ENCODE peak calls at places on chromosomes 12 and 14, in five cellular contexts. S, A, F, H and N are unnamed samples.

GRCh38 chr12:57519758-57520007 is 631 bp downstream of the DDIT3 start:
- DNase-seq in F (no peak), S (no peak), A (no peak), H (no peak), N (no peak)

GRCh38 chr12:5076761-5077160 is 33.1 kb downstream of the KCNA5 start:
- DNase-seq in F (no peak), S (no peak), H (no peak), A (no peak), N (no peak)

GRCh38 chr12:106113042-106113441 is 25.7 kb downstream of the NUAK1 start:
- DNase-seq in F (no peak), S (no peak), A (no peak), H (no peak), N (no peak)

GRCh38 chr14:59632381-59632780 is 55.8 kb upstream of the CCDC175 start:
- DNase-seq in A (peak; percentile 60), H (no peak), S (peak; percentile 8), F (peak; percentile 43), N (no peak)

GRCh38 chr14:62592877-62593276 is 452.4 kb downstream of the KCNH5 start:
- DNase-seq in A (no peak), H (no peak), F (no peak), S (no peak), N (no peak)

GRCh38 chr12:92010368-92010767 is 135.3 kb downstream of the BTG1 start:
- DNase-seq in H (no peak), F (no peak), S (no peak), A (no peak), N (no peak)

GRCh38 chr14:73945159-73945670 is 4.7 kb downstream of the FAM161B start:
- DNase-seq in S (no peak), F (peak; percentile 66), A (no peak), H (no peak), N (no peak)

GRCh38 chr12:64691793-64692583 is 67.2 kb downstream of the GNS start:
- DNase-seq in F (no peak), H (no peak), S (no peak), A (no peak), N (no peak)

GRCh38 chr12:56634242-56634836 is 4.2 kb upstream of the BAZ2A start:
- DNase-seq in F (peak; percentile 79), A (peak; percentile 31), S (peak; percentile 67), H (no peak), N (no peak)

GRCh38 chr12:76946451-76946850 is 67.6 kb upstream of the CSRP2 start:
- DNase-seq in F (no peak), H (no peak), A (no peak), S (no peak), N (no peak)

GRCh38 chr14:64012720-64013119 is 159.9 kb downstream of the SYNE2 start:
- DNase-seq in S (no peak), A (no peak), F (no peak), H (no peak), N (no peak)

GRCh38 chr12:30296486-30296885 is 399.2 kb downstream of the IPO8 start:
- DNase-seq in S (no peak), F (no peak), H (no peak), A (no peak), N (no peak)

GRCh38 chr12:1501695-1502440 is 92.5 kb downstream of the FBXL14 start:
- DNase-seq in F (no peak), H (no peak), S (no peak), A (no peak), N (no peak)

GRCh38 chr12:72271741-72272661 is at the start of gene TRHDE:
- DNase-seq in F (peak; percentile 16), A (peak; percentile 46), S (peak; percentile 67), H (no peak), N (no peak)

GRCh38 chr12:48817957-48818830 is at the start of gene CACNB3:
- DNase-seq in S (peak; percentile 74), A (peak; percentile 72), F (peak; percentile 84), H (no peak), N (peak; percentile 40)

GRCh38 chr12:113808095-113808951 is 157.8 kb downstream of the RBM19 start:
- DNase-seq in F (no peak), S (no peak), H (no peak), A (no peak), N (no peak)

GRCh38 chr12:16560273-16560672 is 45.7 kb downstream of the LMO3 start:
- DNase-seq in F (no peak), A (no peak), H (no peak), S (no peak), N (no peak)